ENCODE peak calls at places on chromosomes 2 and 18, in six cellular contexts. One of them, this sample, is unnamed.

GRCh38 chr2:62931536-62931935 is 119.1 kb upstream of the OTX1 start:
- DNase-seq in left ventricle myocardium inferior: no peak
- DNase-seq in nephron progenitor cell: no peak
- DNase-seq in H4: no peak
- DNase-seq in CD8-positive, alpha-beta T cell: no peak
- DNase-seq in stimulated activated CD8-positive, alpha-beta memory T cell treated with anti-CD3 and anti-CD28 coated beads, Interleukin-7, amount 100 ng/mL, for 1 hour: no peak
- DNase-seq in this sample: no peak

GRCh38 chr18:48785091-48785614 is 165.6 kb downstream of the SMAD7 start:
- DNase-seq in left ventricle myocardium inferior: peak
- DNase-seq in nephron progenitor cell: no peak
- DNase-seq in H4: no peak
- DNase-seq in CD8-positive, alpha-beta T cell: no peak
- DNase-seq in stimulated activated CD8-positive, alpha-beta memory T cell treated with anti-CD3 and anti-CD28 coated beads, Interleukin-7, amount 100 ng/mL, for 1 hour: no peak
- DNase-seq in this sample: no peak

GRCh38 chr2:86372641-86373502 is 35.4 kb upstream of the REEP1 start:
- DNase-seq in left ventricle myocardium inferior: no peak
- DNase-seq in nephron progenitor cell: peak
- DNase-seq in H4: peak
- DNase-seq in CD8-positive, alpha-beta T cell: no peak
- DNase-seq in stimulated activated CD8-positive, alpha-beta memory T cell treated with anti-CD3 and anti-CD28 coated beads, Interleukin-7, amount 100 ng/mL, for 1 hour: no peak
- DNase-seq in this sample: peak

GRCh38 chr2:56811401-56811800 is 627.6 kb downstream of the CCDC85A start:
- DNase-seq in left ventricle myocardium inferior: no peak
- DNase-seq in nephron progenitor cell: no peak
- DNase-seq in H4: no peak
- DNase-seq in CD8-positive, alpha-beta T cell: no peak
- DNase-seq in stimulated activated CD8-positive, alpha-beta memory T cell treated with anti-CD3 and anti-CD28 coated beads, Interleukin-7, amount 100 ng/mL, for 1 hour: no peak
- DNase-seq in this sample: no peak

GRCh38 chr18:28086530-28087172 is 90.3 kb downstream of the CDH2 start:
- DNase-seq in left ventricle myocardium inferior: no peak
- DNase-seq in nephron progenitor cell: no peak
- DNase-seq in H4: peak
- DNase-seq in CD8-positive, alpha-beta T cell: no peak
- DNase-seq in stimulated activated CD8-positive, alpha-beta memory T cell treated with anti-CD3 and anti-CD28 coated beads, Interleukin-7, amount 100 ng/mL, for 1 hour: no peak
- DNase-seq in this sample: no peak

GRCh38 chr2:173247156-173247555 is 107.5 kb upstream of the CDCA7 start:
- DNase-seq in left ventricle myocardium inferior: no peak
- DNase-seq in nephron progenitor cell: no peak
- DNase-seq in H4: no peak
- DNase-seq in CD8-positive, alpha-beta T cell: no peak
- DNase-seq in stimulated activated CD8-positive, alpha-beta memory T cell treated with anti-CD3 and anti-CD28 coated beads, Interleukin-7, amount 100 ng/mL, for 1 hour: no peak
- DNase-seq in this sample: no peak

GRCh38 chr2:20836521-20836920 is 13.6 kb upstream of the LDAH start:
- DNase-seq in left ventricle myocardium inferior: no peak
- DNase-seq in nephron progenitor cell: no peak
- DNase-seq in H4: no peak
- DNase-seq in CD8-positive, alpha-beta T cell: no peak
- DNase-seq in stimulated activated CD8-positive, alpha-beta memory T cell treated with anti-CD3 and anti-CD28 coated beads, Interleukin-7, amount 100 ng/mL, for 1 hour: no peak
- DNase-seq in this sample: no peak

GRCh38 chr2:216047417-216047816 is 34.1 kb upstream of the MREG start:
- DNase-seq in left ventricle myocardium inferior: no peak
- DNase-seq in nephron progenitor cell: no peak
- DNase-seq in H4: no peak
- DNase-seq in CD8-positive, alpha-beta T cell: no peak
- DNase-seq in stimulated activated CD8-positive, alpha-beta memory T cell treated with anti-CD3 and anti-CD28 coated beads, Interleukin-7, amount 100 ng/mL, for 1 hour: no peak
- DNase-seq in this sample: no peak

GRCh38 chr18:74550886-74551285 is 16.6 kb downstream of the CNDP1 start:
- DNase-seq in left ventricle myocardium inferior: no peak
- DNase-seq in nephron progenitor cell: no peak
- DNase-seq in H4: no peak
- DNase-seq in CD8-positive, alpha-beta T cell: no peak
- DNase-seq in stimulated activated CD8-positive, alpha-beta memory T cell treated with anti-CD3 and anti-CD28 coated beads, Interleukin-7, amount 100 ng/mL, for 1 hour: no peak
- DNase-seq in this sample: no peak

GRCh38 chr2:166125557-166125956 is 2.3 kb downstream of the SCN1A start:
- DNase-seq in left ventricle myocardium inferior: no peak
- DNase-seq in nephron progenitor cell: no peak
- DNase-seq in H4: no peak
- DNase-seq in CD8-positive, alpha-beta T cell: no peak
- DNase-seq in stimulated activated CD8-positive, alpha-beta memory T cell treated with anti-CD3 and anti-CD28 coated beads, Interleukin-7, amount 100 ng/mL, for 1 hour: no peak
- DNase-seq in this sample: no peak

GRCh38 chr18:69943021-69943420 is 4.7 kb downstream of the CD226 start:
- DNase-seq in left ventricle myocardium inferior: no peak
- DNase-seq in nephron progenitor cell: no peak
- DNase-seq in H4: no peak
- DNase-seq in CD8-positive, alpha-beta T cell: no peak
- DNase-seq in stimulated activated CD8-positive, alpha-beta memory T cell treated with anti-CD3 and anti-CD28 coated beads, Interleukin-7, amount 100 ng/mL, for 1 hour: no peak
- DNase-seq in this sample: no peak

GRCh38 chr2:159946326-159946992 is 116.0 kb downstream of the PLA2R1 start:
- DNase-seq in left ventricle myocardium inferior: no peak
- DNase-seq in nephron progenitor cell: no peak
- DNase-seq in H4: no peak
- DNase-seq in CD8-positive, alpha-beta T cell: no peak
- DNase-seq in stimulated activated CD8-positive, alpha-beta memory T cell treated with anti-CD3 and anti-CD28 coated beads, Interleukin-7, amount 100 ng/mL, for 1 hour: no peak
- DNase-seq in this sample: no peak

GRCh38 chr2:240997141-240997855 is 1.1 kb upstream of the SNED1 start:
- DNase-seq in left ventricle myocardium inferior: peak
- DNase-seq in nephron progenitor cell: no peak
- DNase-seq in H4: no peak
- DNase-seq in CD8-positive, alpha-beta T cell: no peak
- DNase-seq in stimulated activated CD8-positive, alpha-beta memory T cell treated with anti-CD3 and anti-CD28 coated beads, Interleukin-7, amount 100 ng/mL, for 1 hour: no peak
- DNase-seq in this sample: peak

GRCh38 chr2:173196638-173197037 is 121.0 kb downstream of the MAP3K20 start:
- DNase-seq in left ventricle myocardium inferior: no peak
- DNase-seq in nephron progenitor cell: no peak
- DNase-seq in H4: no peak
- DNase-seq in CD8-positive, alpha-beta T cell: no peak
- DNase-seq in stimulated activated CD8-positive, alpha-beta memory T cell treated with anti-CD3 and anti-CD28 coated beads, Interleukin-7, amount 100 ng/mL, for 1 hour: no peak
- DNase-seq in this sample: no peak

GRCh38 chr18:59904051-59904601 is 4.3 kb downstream of the PMAIP1 start:
- DNase-seq in left ventricle myocardium inferior: no peak
- DNase-seq in nephron progenitor cell: no peak
- DNase-seq in H4: no peak
- DNase-seq in CD8-positive, alpha-beta T cell: no peak
- DNase-seq in stimulated activated CD8-positive, alpha-beta memory T cell treated with anti-CD3 and anti-CD28 coated beads, Interleukin-7, amount 100 ng/mL, for 1 hour: no peak
- DNase-seq in this sample: no peak

GRCh38 chr2:236768393-236769140 is 198.9 kb downstream of the ACKR3 start:
- DNase-seq in left ventricle myocardium inferior: no peak
- DNase-seq in nephron progenitor cell: no peak
- DNase-seq in H4: peak
- DNase-seq in CD8-positive, alpha-beta T cell: no peak
- DNase-seq in stimulated activated CD8-positive, alpha-beta memory T cell treated with anti-CD3 and anti-CD28 coated beads, Interleukin-7, amount 100 ng/mL, for 1 hour: no peak
- DNase-seq in this sample: peak

GRCh38 chr2:119024152-119024551 is 82.2 kb downstream of the MARCO start:
- DNase-seq in left ventricle myocardium inferior: no peak
- DNase-seq in nephron progenitor cell: no peak
- DNase-seq in H4: no peak
- DNase-seq in CD8-positive, alpha-beta T cell: no peak
- DNase-seq in stimulated activated CD8-positive, alpha-beta memory T cell treated with anti-CD3 and anti-CD28 coated beads, Interleukin-7, amount 100 ng/mL, for 1 hour: no peak
- DNase-seq in this sample: no peak

GRCh38 chr2:43884674-43885073 is 45.9 kb downstream of the ABCG8 start:
- DNase-seq in left ventricle myocardium inferior: no peak
- DNase-seq in nephron progenitor cell: no peak
- DNase-seq in H4: no peak
- DNase-seq in CD8-positive, alpha-beta T cell: no peak
- DNase-seq in stimulated activated CD8-positive, alpha-beta memory T cell treated with anti-CD3 and anti-CD28 coated beads, Interleukin-7, amount 100 ng/mL, for 1 hour: no peak
- DNase-seq in this sample: no peak

GRCh38 chr18:79598885-79599175 is 80.8 kb upstream of the CTDP1 start:
- DNase-seq in left ventricle myocardium inferior: no peak
- DNase-seq in nephron progenitor cell: peak
- DNase-seq in H4: no peak
- DNase-seq in CD8-positive, alpha-beta T cell: no peak
- DNase-seq in stimulated activated CD8-positive, alpha-beta memory T cell treated with anti-CD3 and anti-CD28 coated beads, Interleukin-7, amount 100 ng/mL, for 1 hour: no peak
- DNase-seq in this sample: no peak

GRCh38 chr2:102826904-102827303 is 65.1 kb downstream of the TMEM182 start:
- DNase-seq in left ventricle myocardium inferior: peak
- DNase-seq in nephron progenitor cell: peak
- DNase-seq in H4: peak
- DNase-seq in CD8-positive, alpha-beta T cell: no peak
- DNase-seq in stimulated activated CD8-positive, alpha-beta memory T cell treated with anti-CD3 and anti-CD28 coated beads, Interleukin-7, amount 100 ng/mL, for 1 hour: no peak
- DNase-seq in this sample: peak

GRCh38 chr2:217864960-217865359 is 137.8 kb downstream of the TNS1 start:
- DNase-seq in left ventricle myocardium inferior: no peak
- DNase-seq in nephron progenitor cell: no peak
- DNase-seq in H4: no peak
- DNase-seq in CD8-positive, alpha-beta T cell: no peak
- DNase-seq in stimulated activated CD8-positive, alpha-beta memory T cell treated with anti-CD3 and anti-CD28 coated beads, Interleukin-7, amount 100 ng/mL, for 1 hour: no peak
- DNase-seq in this sample: no peak

GRCh38 chr2:70772486-70773155 is 4.6 kb upstream of the ADD2 start:
- DNase-seq in left ventricle myocardium inferior: no peak
- DNase-seq in nephron progenitor cell: no peak
- DNase-seq in H4: no peak
- DNase-seq in CD8-positive, alpha-beta T cell: no peak
- DNase-seq in stimulated activated CD8-positive, alpha-beta memory T cell treated with anti-CD3 and anti-CD28 coated beads, Interleukin-7, amount 100 ng/mL, for 1 hour: no peak
- DNase-seq in this sample: no peak

GRCh38 chr2:170221317-170222288 is 43.7 kb downstream of the MYO3B start:
- DNase-seq in left ventricle myocardium inferior: no peak
- DNase-seq in nephron progenitor cell: no peak
- DNase-seq in H4: no peak
- DNase-seq in CD8-positive, alpha-beta T cell: no peak
- DNase-seq in stimulated activated CD8-positive, alpha-beta memory T cell treated with anti-CD3 and anti-CD28 coated beads, Interleukin-7, amount 100 ng/mL, for 1 hour: no peak
- DNase-seq in this sample: peak

GRCh38 chr2:9654429-9655100 is 23.8 kb upstream of the YWHAQ start:
- DNase-seq in left ventricle myocardium inferior: no peak
- DNase-seq in nephron progenitor cell: no peak
- DNase-seq in H4: no peak
- DNase-seq in CD8-positive, alpha-beta T cell: no peak
- DNase-seq in stimulated activated CD8-positive, alpha-beta memory T cell treated with anti-CD3 and anti-CD28 coated beads, Interleukin-7, amount 100 ng/mL, for 1 hour: no peak
- DNase-seq in this sample: no peak

GRCh38 chr2:205012961-205013360 is 467.7 kb downstream of the PARD3B start:
- DNase-seq in left ventricle myocardium inferior: no peak
- DNase-seq in nephron progenitor cell: no peak
- DNase-seq in H4: no peak
- DNase-seq in CD8-positive, alpha-beta T cell: no peak
- DNase-seq in stimulated activated CD8-positive, alpha-beta memory T cell treated with anti-CD3 and anti-CD28 coated beads, Interleukin-7, amount 100 ng/mL, for 1 hour: no peak
- DNase-seq in this sample: no peak